ENCODE peak calls at places on chromosomes 3 and 15, in nine cellular contexts. C is heart right ventricle; B is WERI-Rb-1; E is NCI-H2081 treated with DMSO at 0.1 percent for 48 hours; W is NCI-H1092 treated with DMSO at 0.1 percent for 48 hours; A is activated CD4-positive, alpha-beta T cell treated with anti-CD3 and anti-CD28 coated beads, Interleukin-2, amount 50 U/mL, for 24 hours; X is NCI-H1417; G is stimulated activated CD8-positive, alpha-beta memory T cell treated with anti-CD3 and anti-CD28 coated beads, Interleukin-12 subunit alpha, Interleukin-12 subunit beta, amount 100 ng/mL, for 1 hour; U is occipital lobe. S is an unnamed sample.

GRCh38 chr3:50146316-50146901 is 8.7 kb upstream of the SEMA3F start:
- DNase-seq in C (no peak), B (peak), E (no peak), W (no peak), A (no peak), X (no peak), G (no peak), U (no peak), S (no peak)

GRCh38 chr3:173938159-173938558 is 540.6 kb downstream of the NLGN1 start:
- DNase-seq in C (no peak), B (no peak), E (peak), W (peak), A (no peak), X (peak), G (no peak), U (no peak), S (no peak)

GRCh38 chr3:81531256-81531655 is 230.2 kb downstream of the GBE1 start:
- DNase-seq in C (no peak), B (no peak), E (no peak), W (no peak), A (no peak), X (no peak), G (no peak), U (no peak), S (no peak)

GRCh38 chr15:80202016-80202315 is 49.2 kb downstream of the FAH start:
- DNase-seq in C (no peak), B (no peak), E (no peak), W (no peak), A (no peak), X (no peak), G (no peak), U (no peak), S (no peak)

GRCh38 chr3:56025316-56025715 is 443.0 kb downstream of the ERC2 start:
- DNase-seq in C (no peak), B (no peak), E (no peak), W (peak), A (no peak), X (peak), G (no peak), U (no peak), S (no peak)

GRCh38 chr3:68861521-68861920 is 70.8 kb downstream of the TAFA4 start:
- DNase-seq in C (no peak), B (no peak), E (no peak), W (no peak), A (no peak), X (no peak), G (no peak), U (no peak), S (no peak)

GRCh38 chr3:23580337-23580736 is 225.4 kb upstream of the UBE2E1 start:
- DNase-seq in C (no peak), B (no peak), E (no peak), W (no peak), A (no peak), X (no peak), G (no peak), U (no peak), S (no peak)

GRCh38 chr3:138009476-138010272 is at the start of gene CLDN18:
- DNase-seq in C (no peak), B (no peak), E (no peak), W (no peak), A (no peak), X (no peak), G (no peak), U (no peak), S (peak)

GRCh38 chr15:75620776-75621536 is 4.6 kb downstream of the SNUPN start:
- DNase-seq in C (peak), B (no peak), E (no peak), W (no peak), A (no peak), X (no peak), G (no peak), U (no peak), S (peak)

GRCh38 chr3:126746395-126747177 is 42.5 kb downstream of the CHCHD6 start:
- DNase-seq in C (peak), B (peak), E (no peak), W (peak), A (no peak), X (peak), G (no peak), U (no peak), S (peak)

GRCh38 chr3:143035466-143036214 is 34.3 kb downstream of the U2SURP start:
- DNase-seq in C (no peak), B (no peak), E (no peak), W (no peak), A (no peak), X (no peak), G (no peak), U (no peak), S (no peak)

GRCh38 chr3:172982731-172983364 is 158.2 kb downstream of the SPATA16 start:
- DNase-seq in C (no peak), B (no peak), E (no peak), W (no peak), A (no peak), X (peak), G (no peak), U (no peak), S (no peak)

GRCh38 chr3:171101982-171102610 is 75.6 kb upstream of the SLC2A2 start:
- DNase-seq in C (no peak), B (no peak), E (no peak), W (no peak), A (no peak), X (no peak), G (no peak), U (no peak), S (no peak)

GRCh38 chr15:90165659-90166489 is 35.3 kb upstream of the SEMA4B start:
- DNase-seq in C (peak), B (no peak), E (no peak), W (peak), A (peak), X (peak), G (no peak), U (no peak), S (peak)

GRCh38 chr3:21644268-21644667 is 106.7 kb downstream of the ZNF385D start:
- DNase-seq in C (no peak), B (no peak), E (no peak), W (no peak), A (no peak), X (no peak), G (no peak), U (no peak), S (no peak)

GRCh38 chr3:43373588-43373935 is 87.2 kb downstream of the SNRK start:
- DNase-seq in C (no peak), B (no peak), E (no peak), W (no peak), A (no peak), X (no peak), G (no peak), U (no peak), S (no peak)

GRCh38 chr3:70815817-70816216 is 503.4 kb upstream of the MDFIC2 start:
- DNase-seq in C (no peak), B (no peak), E (no peak), W (no peak), A (no peak), X (peak), G (no peak), U (no peak), S (no peak)

GRCh38 chr3:99126291-99126690 is 224.8 kb upstream of the DCBLD2 start:
- DNase-seq in C (no peak), B (no peak), E (no peak), W (no peak), A (no peak), X (no peak), G (no peak), U (no peak), S (no peak)

GRCh38 chr15:96838088-96838487 is 507.6 kb downstream of the NR2F2 start:
- DNase-seq in C (no peak), B (no peak), E (no peak), W (no peak), A (no peak), X (no peak), G (no peak), U (no peak), S (no peak)

GRCh38 chr3:159783780-159784747 is 204.6 kb upstream of the IL12A start:
- DNase-seq in C (no peak), B (no peak), E (no peak), W (no peak), A (no peak), X (no peak), G (no peak), U (no peak), S (no peak)

GRCh38 chr3:126519506-126520455 is 2.2 kb upstream of the UROC1 start:
- DNase-seq in C (no peak), B (no peak), E (no peak), W (no peak), A (no peak), X (no peak), G (no peak), U (no peak), S (peak)

GRCh38 chr3:69558912-69559311 is 173.0 kb upstream of the FRMD4B start:
- DNase-seq in C (no peak), B (no peak), E (no peak), W (no peak), A (no peak), X (no peak), G (no peak), U (no peak), S (peak)

GRCh38 chr15:57418640-57419039 is 42.3 kb downstream of the CGNL1 start:
- DNase-seq in C (no peak), B (no peak), E (no peak), W (no peak), A (no peak), X (no peak), G (no peak), U (no peak), S (no peak)

GRCh38 chr3:60809857-60810256 is 441.4 kb downstream of the FHIT start:
- DNase-seq in C (no peak), B (no peak), E (no peak), W (no peak), A (no peak), X (peak), G (no peak), U (no peak), S (no peak)

GRCh38 chr3:36701903-36702374 is 62.4 kb downstream of the DCLK3 start:
- DNase-seq in C (no peak), B (no peak), E (no peak), W (no peak), A (no peak), X (no peak), G (no peak), U (no peak), S (no peak)

GRCh38 chr3:78912217-78912616 is 855.6 kb downstream of the ROBO1 start:
- DNase-seq in C (no peak), B (peak), E (peak), W (peak), A (no peak), X (peak), G (no peak), U (no peak), S (no peak)

GRCh38 chr3:164521139-164521538 is 557.2 kb downstream of the SI start:
- DNase-seq in C (no peak), B (no peak), E (no peak), W (no peak), A (no peak), X (no peak), G (no peak), U (no peak), S (no peak)

GRCh38 chr15:75192307-75192706 is 9.4 kb upstream of the C15orf39 start:
- DNase-seq in C (no peak), B (no peak), E (no peak), W (no peak), A (no peak), X (peak), G (no peak), U (no peak), S (no peak)

GRCh38 chr15:82810863-82811421 is 1.5 kb downstream of the WHAMM start:
- DNase-seq in C (no peak), B (no peak), E (no peak), W (no peak), A (peak), X (no peak), G (peak), U (no peak), S (no peak)

GRCh38 chr15:88258021-88258641 is 1.6 kb upstream of the NTRK3 start:
- DNase-seq in C (no peak), B (peak), E (no peak), W (no peak), A (no peak), X (peak), G (no peak), U (peak), S (no peak)

GRCh38 chr15:38705421-38706219 is 141.0 kb upstream of the RASGRP1 start:
- DNase-seq in C (no peak), B (peak), E (no peak), W (no peak), A (no peak), X (no peak), G (no peak), U (no peak), S (no peak)

GRCh38 chr3:187167795-187168194 is 28.5 kb upstream of the RPL39L start:
- DNase-seq in C (peak), B (no peak), E (no peak), W (no peak), A (no peak), X (no peak), G (no peak), U (no peak), S (no peak)

S was measured in left cardiac atrium.